ENCODE peak calls at places on chromosomes 4 and X, in six cellular contexts. N is astrocyte, P is keratinocyte, B is endothelial cell of umbilical vein, Y is mammary epithelial cell, O is PC-3. C is an unnamed sample.

GRCh38 chr4:148054275-148054674 is 322.4 kb downstream of the ARHGAP10 start:
- DNase-seq in Y (no peak), P (no peak), O (peak), B (peak), N (no peak), C (no peak)

GRCh38 chr4:106587558-106587957 is 219.0 kb upstream of the GIMD1 start:
- DNase-seq in N (peak), O (peak), Y (peak), P (peak), B (peak), C (peak)

GRCh38 chrX:135340827-135341226 is 31.5 kb downstream of the ETDC start:
- DNase-seq in B (no peak), N (peak), O (no peak), Y (no peak), P (no peak), C (peak)

GRCh38 chr4:146577111-146577510 is 55.4 kb upstream of the SLC10A7 start:
- DNase-seq in O (no peak), N (peak), B (peak), Y (no peak), P (no peak), C (no peak)

GRCh38 chr4:86918539-86919072 is 16.2 kb upstream of the AFF1 start:
- DNase-seq in P (no peak), N (peak), Y (peak), O (no peak), B (no peak), C (peak)

GRCh38 chr4:165118256-165118909 is 5.7 kb upstream of the TMEM192 start:
- DNase-seq in Y (no peak), O (no peak), N (no peak), B (no peak), P (no peak), C (no peak)

GRCh38 chrX:8730812-8731578 is 942 bp downstream of the ANOS1 start:
- DNase-seq in Y (peak), N (no peak), B (no peak), P (no peak), O (peak), C (no peak)

GRCh38 chr4:98609946-98610345 is 48.5 kb downstream of the TSPAN5 start:
- DNase-seq in Y (no peak), B (no peak), P (no peak), O (no peak), N (no peak), C (peak)

GRCh38 chrX:106999002-106999975 is 723 bp downstream of the MORC4 start:
- DNase-seq in N (peak), Y (peak), B (peak), P (no peak), O (peak), C (peak)

GRCh38 chr4:77819409-77819835 is 254 bp upstream of the CNOT6L start:
- DNase-seq in B (no peak), Y (no peak), N (no peak), P (no peak), O (no peak), C (peak)

GRCh38 chr4:170089274-170089742 is 448 bp downstream of the AADAT start:
- DNase-seq in B (peak), P (no peak), O (peak), N (peak), Y (peak), C (peak)

GRCh38 chrX:123436512-123436911 is 252.4 kb downstream of the GRIA3 start:
- DNase-seq in O (no peak), N (no peak), Y (no peak), B (no peak), P (no peak), C (no peak)

GRCh38 chr4:40865696-40866095 is 115.9 kb downstream of the NSUN7 start:
- DNase-seq in B (no peak), Y (no peak), P (no peak), O (peak), N (peak), C (no peak)

GRCh38 chr4:128571747-128572146 is 237.8 kb upstream of the JADE1 start:
- DNase-seq in N (peak), O (peak), B (peak), Y (peak), P (peak), C (peak)

GRCh38 chr4:6526696-6527095 is 48.3 kb upstream of the MAN2B2 start:
- DNase-seq in P (no peak), B (no peak), N (no peak), Y (no peak), O (no peak), C (no peak)

DNA sequence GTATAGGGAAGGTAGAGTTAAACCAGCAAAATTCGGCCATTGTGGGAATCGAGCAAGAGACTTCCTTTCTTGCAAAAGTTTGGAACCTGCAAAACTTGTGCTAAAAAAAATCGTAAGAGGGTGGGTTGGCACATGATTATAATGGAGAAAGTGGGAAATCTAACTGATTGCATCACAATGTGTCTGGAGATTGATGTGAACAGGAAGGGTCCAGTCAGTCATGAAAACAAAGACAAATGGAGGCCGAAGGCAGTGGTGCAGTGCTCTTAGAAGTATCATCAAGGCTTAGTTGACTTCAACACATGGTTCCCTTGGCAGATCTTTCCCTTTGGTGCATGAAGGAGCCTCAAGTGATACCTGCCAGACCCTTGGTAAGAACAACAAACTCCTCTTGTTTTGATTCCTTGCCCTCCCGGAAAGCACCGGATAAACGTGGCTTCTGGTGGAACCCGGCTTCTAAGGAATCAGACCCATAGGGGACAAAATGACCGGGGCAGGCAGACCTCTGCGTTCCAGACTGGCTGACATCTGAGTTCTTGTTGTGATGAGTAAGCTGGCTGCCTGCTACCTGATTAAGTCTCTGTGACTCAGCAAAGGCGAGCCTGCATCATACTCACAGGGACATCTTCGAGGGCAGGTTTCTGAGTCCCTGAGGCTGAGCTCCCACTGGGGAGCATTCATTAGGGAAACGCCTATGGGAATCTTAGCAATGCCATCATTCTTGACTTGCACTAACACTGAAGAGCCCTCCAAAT is 87.7 kb upstream of the MAP3K15 start:
- DNase-seq in P (peak), Y (peak), O (peak), B (no peak), N (peak), C (peak)
- H3K27ac ChIP-seq in P (no peak), Y (no peak), O (peak), B (peak), N (peak), C (peak)

DNA sequence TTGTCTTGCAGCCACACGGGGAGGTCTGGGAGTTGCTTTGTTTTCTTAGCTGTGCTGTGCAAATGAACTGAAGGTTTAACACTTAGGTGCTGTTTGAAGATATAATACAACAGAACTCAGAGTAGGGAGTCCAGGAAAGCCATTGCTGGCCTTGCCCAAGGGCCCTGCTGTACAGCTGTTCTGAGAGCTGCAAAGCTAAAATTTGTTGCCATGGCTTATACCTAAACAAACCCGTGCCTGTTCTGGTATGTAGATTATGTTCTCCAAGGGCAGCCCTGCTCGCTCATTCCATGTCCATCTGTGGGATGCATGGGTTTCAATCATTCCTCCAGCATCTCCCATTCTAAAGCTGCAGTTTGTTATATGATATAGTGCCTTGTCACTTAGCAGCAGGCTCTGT is 80.8 kb upstream of the BMPR1B start:
- DNase-seq in P (no peak), N (peak), Y (no peak), B (no peak), O (no peak), C (peak)
- TF ChIP-seq EZH2 in P (no peak), N (no peak), Y (no peak), B (no peak), O (no peak), C (no peak)

GRCh38 chr4:186013404-186014186 is 55.4 kb upstream of the TLR3 start:
- DNase-seq in P (no peak), N (no peak), O (no peak), B (no peak), Y (no peak), C (no peak)

GRCh38 chr4:186010821-186011220 is 58.1 kb upstream of the TLR3 start:
- DNase-seq in Y (no peak), O (no peak), B (no peak), N (no peak), P (no peak), C (no peak)

GRCh38 chr4:186009976-186010375 is 59.0 kb upstream of the TLR3 start:
- DNase-seq in O (no peak), B (no peak), P (no peak), Y (no peak), N (no peak), C (no peak)

GRCh38 chr4:186015212-186015817 is 53.6 kb upstream of the TLR3 start:
- DNase-seq in P (no peak), Y (no peak), O (peak), N (no peak), B (no peak), C (no peak)

DNA sequence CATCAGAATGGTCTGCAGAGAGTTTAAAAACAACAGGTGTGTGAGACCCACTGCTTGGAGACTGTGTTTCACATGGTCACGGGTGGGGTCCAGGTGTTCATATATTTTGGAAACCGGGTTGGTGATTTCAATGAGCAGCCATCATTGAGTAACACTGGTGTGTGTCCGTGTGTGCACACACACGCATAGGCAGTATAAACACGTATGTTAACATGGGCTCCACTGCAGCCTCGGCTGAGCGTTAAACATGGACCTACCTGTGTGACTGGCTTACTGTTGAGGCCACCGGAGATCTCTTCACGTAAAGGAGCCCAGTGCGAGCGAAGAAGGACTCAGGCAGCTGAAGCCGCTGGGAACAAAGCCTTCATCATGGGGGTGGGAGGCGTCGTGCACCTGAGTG is 56.9 kb upstream of the TLR3 start:
- DNase-seq in N (no peak), B (no peak), Y (no peak), P (no peak), O (no peak), C (no peak)
- H3K4me3 ChIP-seq in N (no peak), B (no peak), Y (no peak), P (no peak), O (no peak), C (no peak)

DNA sequence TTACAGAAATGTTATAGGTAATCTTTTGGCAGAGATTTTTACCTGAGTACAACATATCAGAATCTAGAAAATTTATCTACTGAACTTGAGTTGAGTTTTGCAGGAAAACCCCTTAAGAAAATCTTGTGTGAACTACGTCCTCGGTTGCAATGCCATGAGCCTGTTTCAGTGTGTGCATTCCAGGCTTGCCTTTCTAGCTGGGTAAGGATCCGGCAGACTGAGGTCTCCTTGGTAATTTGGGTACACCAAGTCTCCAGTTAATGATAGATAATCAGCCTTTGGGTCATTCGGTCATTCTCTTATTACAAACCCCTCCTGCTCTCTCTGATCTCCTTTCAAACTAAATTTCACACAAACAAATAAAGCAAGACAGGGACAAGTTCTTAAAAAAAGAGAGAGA is 5.9 kb upstream of the HAND2 start:
- DNase-seq in O (no peak), B (no peak), P (no peak), N (no peak), Y (no peak), C (peak)
- H3K27ac ChIP-seq in O (no peak), B (no peak), P (no peak), N (no peak), Y (no peak), C (no peak)

GRCh38 chr4:4871267-4872147 is 12.0 kb downstream of the MSX1 start:
- DNase-seq in O (no peak), B (no peak), N (no peak), P (no peak), Y (no peak), C (no peak)
- TF ChIP-seq EZH2 in O (no peak), B (peak), N (peak), P (no peak), Y (peak), C (no peak)

GRCh38 chrX:148535639-148536038 is 35.2 kb downstream of the AFF2 start:
- DNase-seq in B (no peak), N (no peak), Y (peak), O (no peak), P (no peak), C (peak)
- H3K4me3 ChIP-seq in B (no peak), N (no peak), Y (no peak), O (no peak), P (no peak), C (no peak)

GRCh38 chr4:76803522-76803921 is 94.4 kb downstream of the SOWAHB start:
- DNase-seq in P (peak), Y (peak), N (peak), B (peak), O (peak), C (peak)

GRCh38 chr4:76800902-76801301 is 97.0 kb downstream of the SOWAHB start:
- DNase-seq in N (no peak), Y (no peak), O (no peak), P (no peak), B (no peak), C (no peak)

GRCh38 chr4:76799718-76800117 is 98.2 kb downstream of the SOWAHB start:
- DNase-seq in P (no peak), B (no peak), Y (no peak), O (no peak), N (no peak), C (peak)

GRCh38 chr4:76802546-76803021 is 95.4 kb downstream of the SOWAHB start:
- DNase-seq in P (no peak), Y (no peak), N (peak), B (no peak), O (no peak), C (peak)

DNA sequence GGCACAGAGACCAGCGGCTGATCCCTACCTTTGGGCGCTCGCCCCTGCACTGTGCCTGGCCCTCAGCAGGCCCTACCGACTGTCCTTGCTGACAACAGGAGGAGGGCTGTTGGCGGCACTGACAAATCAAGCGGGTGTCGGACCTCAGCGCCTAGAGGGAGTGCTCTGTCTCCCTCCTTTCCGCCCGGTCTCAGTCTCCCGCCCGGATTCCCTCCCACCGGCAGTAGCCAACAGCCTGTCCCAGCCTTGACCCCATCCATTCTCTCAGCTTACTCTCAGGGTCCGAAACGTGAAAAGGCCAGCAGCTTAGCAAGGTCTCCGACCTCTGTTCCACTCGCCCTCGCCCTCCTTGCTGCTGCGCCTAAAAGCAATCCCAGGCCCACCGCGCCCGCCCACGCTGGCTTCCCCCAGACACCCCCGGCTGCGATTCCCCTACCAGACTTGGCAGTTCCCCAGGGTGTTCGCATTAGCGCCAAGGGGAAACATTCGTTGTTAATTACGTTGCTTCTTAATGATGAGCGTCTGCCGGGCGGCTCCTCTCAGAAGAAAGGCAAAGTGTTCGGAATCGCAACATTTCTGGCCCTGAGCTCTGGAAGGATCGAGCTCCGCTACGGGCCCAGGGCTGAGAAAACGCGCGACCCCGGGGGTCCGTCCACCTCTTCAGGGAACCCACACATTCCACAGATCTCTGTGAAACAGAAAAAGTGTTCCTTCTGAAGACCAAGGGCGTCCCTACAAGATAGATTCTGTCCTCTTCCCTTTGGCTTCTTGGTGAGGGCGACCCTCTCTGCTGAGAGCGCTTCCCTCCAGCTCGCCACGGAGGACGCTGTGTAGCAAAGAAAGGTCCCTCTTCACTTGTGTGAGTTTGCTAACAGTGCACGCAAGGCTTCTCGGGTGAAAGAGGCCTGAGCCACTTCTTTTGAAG is 96.1 kb downstream of the SOWAHB start:
- DNase-seq in Y (no peak), O (no peak), P (no peak), B (no peak), N (peak), C (peak)
- H3K27ac ChIP-seq in Y (peak), O (no peak), P (no peak), B (no peak), N (peak), C (peak)

GRCh38 chr4:174217273-174218126 is 66.0 kb downstream of the FBXO8 start:
- DNase-seq in O (no peak), N (peak), P (no peak), Y (peak), B (no peak), C (peak)

GRCh38 chr4:174215055-174215454 is 68.4 kb downstream of the FBXO8 start:
- DNase-seq in Y (no peak), B (no peak), N (no peak), P (no peak), O (no peak), C (no peak)

GRCh38 chr4:174216935-174217272 is 66.6 kb downstream of the FBXO8 start:
- DNase-seq in O (no peak), B (no peak), P (no peak), N (no peak), Y (no peak), C (no peak)

GRCh38 chr4:174215936-174216699 is 67.3 kb downstream of the FBXO8 start:
- DNase-seq in N (no peak), O (no peak), P (no peak), B (no peak), Y (no peak), C (no peak)

DNA sequence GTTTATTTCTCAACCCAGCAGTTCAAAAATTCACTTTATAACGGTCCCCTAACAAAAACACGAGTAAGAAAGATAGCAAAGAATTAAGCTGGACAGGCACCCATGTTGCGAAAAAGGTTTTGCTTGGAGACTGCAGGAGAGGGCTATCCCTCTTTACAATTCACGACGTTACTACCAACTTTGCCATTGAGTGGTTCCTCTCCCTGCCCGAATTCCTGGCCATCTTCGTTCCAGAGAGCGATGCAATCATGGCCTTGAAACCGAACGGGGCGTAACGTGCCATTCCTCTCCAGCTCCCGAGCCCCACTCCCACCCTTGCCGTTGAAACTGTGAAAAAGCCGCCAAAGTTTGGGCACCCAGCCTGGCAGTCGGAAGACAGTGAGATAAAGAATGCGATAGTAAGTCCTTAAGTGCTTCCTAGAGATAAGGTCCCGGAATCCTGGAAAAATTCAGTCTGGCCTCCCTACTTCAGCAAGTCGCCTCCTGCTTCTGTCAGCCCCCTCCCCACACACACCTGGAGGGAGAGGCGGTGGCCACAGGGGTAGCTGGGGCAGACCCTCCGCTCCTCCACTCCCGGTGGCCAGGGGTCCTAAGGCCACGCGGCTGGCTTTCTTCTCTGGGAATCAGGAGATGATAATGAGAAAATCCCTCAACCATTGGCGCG is 65.2 kb downstream of the FBXO8 start:
- DNase-seq in N (no peak), B (no peak), P (no peak), Y (no peak), O (no peak), C (peak)
- TF ChIP-seq EZH2 in N (no peak), B (no peak), P (peak), Y (peak), O (no peak), C (no peak)

C was measured in GM23248.